ENCODE peak calls at places on chromosomes 5 and 9, in ten cellular contexts. V is mesendoderm, G is neural progenitor cell, X is substantia nigra, P is heart left ventricle, F is fibroblast of lung, U is lung, J is gastrocnemius medialis, B is tibial artery, Q is prostate gland. Y is an unnamed sample.

GRCh38 chr9:88056876-88057275 is 81.4 kb downstream of the SPATA31C2 start:
- DNase-seq in V (peak; percentile 24), G (no peak), X (no peak), P (no peak), F (peak; percentile 74), U (no peak), J (no peak), B (no peak), Q (no peak), Y (peak; percentile 43)

GRCh38 chr9:123611228-123611627 is 255.2 kb downstream of the CRB2 start:
- DNase-seq in V (no peak), G (no peak), X (no peak), P (no peak), F (no peak), U (no peak), J (no peak), B (no peak), Q (no peak), Y (no peak)

GRCh38 chr5:138065102-138065501 is 18.7 kb upstream of the WNT8A start:
- DNase-seq in V (peak; percentile 51), G (peak; percentile 24), X (no peak), P (no peak), F (no peak), U (no peak), J (no peak), B (no peak), Q (no peak), Y (no peak)

GRCh38 chr5:153515269-153515668 is 24.8 kb downstream of the GRIA1 start:
- DNase-seq in V (no peak), G (no peak), X (no peak), P (no peak), F (peak; percentile 46), U (no peak), J (no peak), B (no peak), Q (no peak), Y (no peak)

GRCh38 chr5:51279983-51280382 is 103.3 kb upstream of the ISL1 start:
- DNase-seq in V (peak; percentile 20), G (peak; percentile 11), X (no peak), P (no peak), F (no peak), U (no peak), J (no peak), B (no peak), Q (no peak), Y (no peak)

GRCh38 chr9:104740596-104740995 is 6.9 kb upstream of the NIPSNAP3A start:
- DNase-seq in V (no peak), G (no peak), X (no peak), P (no peak), F (peak; percentile 69), U (no peak), J (no peak), B (no peak), Q (no peak), Y (peak; percentile 37)

GRCh38 chr5:31889131-31889561 is 250.2 kb downstream of the PDZD2 start:
- DNase-seq in V (peak; percentile 65), G (peak; percentile 25), X (no peak), P (no peak), F (peak; percentile 9), U (peak; percentile 54), J (no peak), B (no peak), Q (no peak), Y (no peak)

GRCh38 chr9:92590386-92590785 is 54.6 kb upstream of the ECM2 start:
- DNase-seq in V (no peak), G (no peak), X (no peak), P (no peak), F (peak; percentile 47), U (no peak), J (peak; percentile 35), B (peak; percentile 82), Q (no peak), Y (no peak)

GRCh38 chr9:12511726-12512125 is 181.5 kb upstream of the TYRP1 start:
- DNase-seq in V (no peak), G (no peak), X (no peak), P (no peak), F (no peak), U (no peak), J (no peak), B (no peak), Q (no peak), Y (no peak)

GRCh38 chr5:171351674-171352073 is 36.0 kb upstream of the NPM1 start:
- DNase-seq in V (no peak), G (no peak), X (no peak), P (no peak), F (peak; percentile 9), U (no peak), J (no peak), B (no peak), Q (no peak), Y (no peak)

GRCh38 chr5:174300118-174300940 is 254.8 kb downstream of the NSG2 start:
- DNase-seq in V (no peak), G (no peak), X (no peak), P (no peak), F (no peak), U (no peak), J (no peak), B (no peak), Q (no peak), Y (no peak)

GRCh38 chr5:171695804-171696203 is 89.8 kb upstream of the SMIM23 start:
- DNase-seq in V (no peak), G (no peak), X (no peak), P (no peak), F (no peak), U (no peak), J (no peak), B (no peak), Q (no peak), Y (no peak)

GRCh38 chr5:38941912-38942311 is 96.1 kb downstream of the OSMR start:
- DNase-seq in V (no peak), G (no peak), X (no peak), P (no peak), F (no peak), U (no peak), J (no peak), B (no peak), Q (no peak), Y (no peak)

GRCh38 chr9:114366334-114367128 is 21.3 kb downstream of the AKNA start:
- DNase-seq in V (no peak), G (no peak), X (no peak), P (no peak), F (peak; percentile 92), U (no peak), J (no peak), B (no peak), Q (no peak), Y (peak; percentile 73)

GRCh38 chr9:83466877-83467276 is 71.3 kb downstream of the FRMD3 start:
- DNase-seq in V (no peak), G (no peak), X (no peak), P (no peak), F (no peak), U (no peak), J (no peak), B (no peak), Q (no peak), Y (no peak)

GRCh38 chr5:72454996-72455395 is 52.2 kb downstream of the ZNF366 start:
- DNase-seq in V (no peak), G (no peak), X (no peak), P (no peak), F (no peak), U (no peak), J (no peak), B (no peak), Q (no peak), Y (no peak)

GRCh38 chr5:72455477-72455876 is 51.7 kb downstream of the ZNF366 start:
- DNase-seq in V (no peak), G (no peak), X (no peak), P (no peak), F (no peak), U (no peak), J (no peak), B (no peak), Q (no peak), Y (no peak)

GRCh38 chr5:72452515-72453259 is 54.5 kb downstream of the ZNF366 start:
- DNase-seq in V (peak; percentile 52), G (no peak), X (no peak), P (peak; percentile 63), F (peak; percentile 82), U (peak; percentile 60), J (peak; percentile 73), B (peak; percentile 92), Q (peak; percentile 56), Y (peak; percentile 74)

GRCh38 chr5:72451771-72452505 is 55.3 kb downstream of the ZNF366 start:
- DNase-seq in V (peak; percentile 40), G (peak; percentile 20), X (no peak), P (peak; percentile 67), F (peak; percentile 72), U (peak; percentile 34), J (peak; percentile 63), B (peak; percentile 86), Q (peak; percentile 42), Y (peak; percentile 84)

GRCh38 chr5:72453260-72453775 is 53.9 kb downstream of the ZNF366 start:
- DNase-seq in V (no peak), G (no peak), X (no peak), P (no peak), F (no peak), U (no peak), J (no peak), B (no peak), Q (no peak), Y (no peak)
- H3K27ac ChIP-seq in V (no peak overlapping the region), G (no peak overlapping the region), X (no peak overlapping the region), P (peak overlapping the region; percentile 88), F (peak overlapping the region; percentile 61), U (peak overlapping the region; percentile 93), J (peak overlapping the region; percentile 82), B (peak overlapping the region; percentile 91), Q (peak overlapping the region; percentile 70), Y (peak overlapping the region; percentile 81)

GRCh38 chr5:106759152-106759551 is 911.6 kb downstream of the EFNA5 start:
- DNase-seq in V (no peak), G (no peak), X (no peak), P (no peak), F (peak; percentile 1), U (no peak), J (no peak), B (no peak), Q (no peak), Y (no peak)
- H3K27ac ChIP-seq in V (no peak overlapping the region), G (no peak overlapping the region), X (no peak overlapping the region), P (no peak overlapping the region), F (no peak overlapping the region), U (no peak overlapping the region), J (no peak overlapping the region), B (no peak overlapping the region), Q (no peak overlapping the region), Y (no peak overlapping the region)

DNA sequence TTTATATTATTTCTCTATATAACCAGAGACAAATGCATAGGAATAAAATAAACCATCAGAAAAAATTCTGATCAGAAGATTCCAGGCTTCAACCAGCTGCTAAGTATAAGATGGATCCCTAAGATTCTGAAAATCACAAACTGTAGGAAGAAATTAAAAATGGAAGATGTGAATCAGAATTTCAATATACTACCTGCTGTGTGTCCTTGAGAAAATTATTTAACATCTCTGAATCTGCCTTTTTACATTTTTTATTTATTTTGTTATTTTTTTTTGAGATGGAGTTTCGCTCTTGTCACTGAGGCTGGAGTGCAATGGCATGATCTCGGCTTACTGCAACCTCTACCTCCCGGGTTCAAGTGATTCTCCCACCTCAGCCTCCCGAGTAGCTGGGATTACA is 187.2 kb downstream of the GNAQ start:
- DNase-seq in V (no peak), G (no peak), X (no peak), P (no peak), F (no peak), U (no peak), J (no peak), B (no peak), Q (no peak), Y (no peak)
- H3K27ac ChIP-seq in V (no peak overlapping the region), G (no peak overlapping the region), X (no peak overlapping the region), P (no peak overlapping the region), F (no peak overlapping the region), U (no peak overlapping the region), J (no peak overlapping the region), B (no peak overlapping the region), Q (no peak overlapping the region), Y (no peak overlapping the region)

GRCh38 chr5:115349001-115349817 is 52.8 kb upstream of the CCDC112 start:
- DNase-seq in V (no peak), G (no peak), X (no peak), P (no peak), F (peak; percentile 91), U (no peak), J (peak; percentile 53), B (no peak), Q (no peak), Y (peak; percentile 84)
- H3K27ac ChIP-seq in V (no peak overlapping the region), G (no peak overlapping the region), X (no peak overlapping the region), P (no peak overlapping the region), F (no peak overlapping the region), U (no peak overlapping the region), J (peak overlapping the region; percentile 72), B (no peak overlapping the region), Q (no peak overlapping the region), Y (peak overlapping the region; percentile 71)